ENCODE peak calls at places on chromosomes 12 and 14, in six cellular contexts. R is stimulated activated naive CD8-positive, alpha-beta T cell treated with anti-CD3 and anti-CD28 coated beads, Interleukin-15, Interleukin-2, amounts not matched to agents 100 U/mL and 50 U/mL, for 24 hours; O is NCI-H2171 treated with DMSO at 0.1 percent for 48 hours; J is HAP-1; C is ACHN; S is Caki2. V is an unnamed sample.

GRCh38 chr14:41783403-41783802 is 176.7 kb downstream of the LRFN5 start:
- DNase-seq in R (no peak), C (no peak), S (no peak), O (no peak), J (no peak), V (no peak)

GRCh38 chr12:123397400-123397799 is 13.5 kb downstream of the KMT5A start:
- DNase-seq in S (no peak), C (no peak), R (no peak), J (no peak), O (no peak), V (no peak)

GRCh38 chr14:59320771-59321170 is 132.3 kb downstream of the DAAM1 start:
- DNase-seq in C (no peak), J (no peak), R (no peak), O (no peak), S (no peak), V (no peak)

GRCh38 chr12:13094349-13094748 is 9.1 kb downstream of the GSG1 start:
- DNase-seq in J (no peak), S (no peak), O (no peak), R (no peak), C (peak; percentile 47), V (peak; percentile 27)

GRCh38 chr12:82880442-82880901 is 193.8 kb downstream of the TMTC2 start:
- DNase-seq in O (peak; percentile 20), C (no peak), J (peak; percentile 8), R (no peak), S (peak; percentile 28), V (no peak)

GRCh38 chr14:69756298-69756697 is 10.6 kb upstream of the SRSF5 start:
- DNase-seq in C (no peak), J (no peak), O (no peak), R (no peak), S (no peak), V (no peak)

GRCh38 chr12:113939867-113940266 is 26.3 kb downstream of the RBM19 start:
- DNase-seq in O (no peak), S (no peak), C (no peak), J (no peak), R (no peak), V (no peak)

GRCh38 chr12:111406474-111407370 is 999 bp downstream of the SH2B3 start:
- DNase-seq in R (peak; percentile 72), S (no peak), O (no peak), J (peak; percentile 36), C (peak; percentile 40), V (no peak)

V was measured in SW480.